ENCODE peak calls at places on chromosomes 4 and X, in five cellular contexts. L is glutamatergic neuron, M is AG09309, Z is T-cell, D is fibroblast of pulmonary artery. J is an unnamed sample.

GRCh38 chr4:8383451-8384160 is 56.9 kb downstream of the ACOX3 start:
- DNase-seq in L (no peak), M (no peak), Z (no peak), D (peak), J (no peak)

GRCh38 chr4:170047774-170048354 is 21.7 kb upstream of the MFAP3L start:
- DNase-seq in L (peak), M (peak), Z (peak), D (peak), J (no peak)

GRCh38 chrX:77426811-77427210 is 20.4 kb upstream of the FGF16 start:
- DNase-seq in L (no peak), M (no peak), Z (no peak), D (peak), J (no peak)

GRCh38 chr4:111602848-111603247 is 542.4 kb upstream of the FAM241A start:
- DNase-seq in L (no peak), M (no peak), Z (no peak), D (peak), J (no peak)

GRCh38 chr4:140247237-140247636 is 93.3 kb upstream of the MAML3 start:
- DNase-seq in L (no peak), M (no peak), Z (no peak), D (no peak), J (no peak)

GRCh38 chrX:106007815-106008214 is 30.7 kb downstream of the SERPINA7 start:
- DNase-seq in L (no peak), M (no peak), Z (no peak), D (no peak), J (no peak)

GRCh38 chrX:116897526-116897925 is 434.8 kb upstream of the CT83 start:
- DNase-seq in L (no peak), M (no peak), Z (no peak), D (no peak), J (no peak)

GRCh38 chr4:9765091-9765490 is 16.3 kb upstream of the DRD5 start:
- DNase-seq in L (peak), M (no peak), Z (no peak), D (peak), J (no peak)

GRCh38 chrX:68420559-68420958 is 12.7 kb downstream of the OPHN1 start:
- DNase-seq in L (no peak), M (no peak), Z (no peak), D (no peak), J (no peak)

GRCh38 chr4:5746829-5747745 is 36.1 kb downstream of the EVC start:
- DNase-seq in L (no peak), M (no peak), Z (no peak), D (peak), J (no peak)

GRCh38 chrX:793216-793770 is 162.7 kb downstream of the SHOX start:
- DNase-seq in L (no peak), M (no peak), Z (no peak), D (no peak), J (no peak)

GRCh38 chr4:23957465-23957864 is 67.6 kb upstream of the PPARGC1A start:
- DNase-seq in L (no peak), M (no peak), Z (no peak), D (no peak), J (no peak)

GRCh38 chrX:104712515-104712914 is 146.5 kb downstream of the IL1RAPL2 start:
- DNase-seq in L (no peak), M (no peak), Z (no peak), D (no peak), J (no peak)

GRCh38 chr4:77617203-77617602 is 11.6 kb downstream of the CXCL13 start:
- DNase-seq in L (no peak), M (no peak), Z (no peak), D (no peak), J (no peak)

GRCh38 chr4:7515390-7515902 is 80.7 kb upstream of the PSAPL1 start:
- DNase-seq in L (peak), M (no peak), Z (no peak), D (no peak), J (peak)

GRCh38 chr4:7335363-7336066 is 99.2 kb downstream of the PSAPL1 start:
- DNase-seq in L (peak), M (no peak), Z (peak), D (peak), J (no peak)

J was measured in GM04503.